ENCODE peak calls at places on chromosomes 16 and 17, in four cellular contexts. L is OCI-LY7, W is ovary, Z is cardiac muscle cell. R is an unnamed sample.
A peak's percentile ranks its signal among the peaks of the same experiment; 100 is the strongest.

GRCh38 chr16:83365166-83365565 is 442.6 kb upstream of the HSBP1 start:
- DNase-seq in Z (peak; percentile 19), W (no peak), L (no peak), R (no peak)

GRCh38 chr17:49913226-49914095 is 55.5 kb upstream of the DLX4 start:
- DNase-seq in L (no peak), Z (peak; percentile 20), W (no peak), R (no peak)

GRCh38 chr16:77738706-77739105 is 16.4 kb downstream of the NUDT7 start:
- DNase-seq in L (no peak), W (no peak), Z (no peak), R (no peak)

GRCh38 chr16:2297506-2297860 is 29.6 kb upstream of the RNPS1 start:
- DNase-seq in Z (no peak), L (no peak), W (no peak), R (no peak)

GRCh38 chr17:77266891-77267341 is 126.1 kb downstream of the SEC14L1 start:
- DNase-seq in L (peak; percentile 58), Z (peak; percentile 64), W (no peak), R (no peak)

GRCh38 chr16:88289549-88290344 is 93.0 kb upstream of the ZNF469 start:
- DNase-seq in Z (no peak), L (no peak), W (no peak), R (no peak)

GRCh38 chr17:61862975-61863800 is at the start of gene BRIP1:
- DNase-seq in Z (peak; percentile 96), L (peak; percentile 96), W (peak; percentile 85), R (peak; percentile 99)

GRCh38 chr17:42067371-42068180 is 17.2 kb upstream of the C17orf113 start:
- DNase-seq in W (peak; percentile 80), L (peak; percentile 72), Z (peak; percentile 56), R (peak; percentile 58)

GRCh38 chr16:51051671-51052070 is 99.4 kb downstream of the SALL1 start:
- DNase-seq in W (no peak), Z (no peak), L (no peak), R (no peak)

GRCh38 chr16:28543072-28543471 is 4.3 kb upstream of the NUPR1 start:
- DNase-seq in L (peak; percentile 6), W (no peak), Z (no peak), R (peak; percentile 94)

GRCh38 chr16:25108054-25108453 is 3.5 kb upstream of the LCMT1 start:
- DNase-seq in W (no peak), L (peak; percentile 73), Z (no peak), R (no peak)

GRCh38 chr16:30875881-30876791 is 17.7 kb downstream of the BCL7C start:
- DNase-seq in Z (peak; percentile 24), W (no peak), L (peak; percentile 80), R (peak; percentile 83)

GRCh38 chr16:2019919-2020831 is 590 bp downstream of the NPW start:
- DNase-seq in L (no peak), Z (no peak), W (peak; percentile 22), R (no peak)

GRCh38 chr16:19432429-19432828 is 14.7 kb downstream of the TMC5 start:
- DNase-seq in W (no peak), Z (no peak), L (no peak), R (peak; percentile 97)

GRCh38 chr17:19403021-19403420 is 8.0 kb upstream of the RNF112 start:
- DNase-seq in W (no peak), L (no peak), Z (no peak), R (no peak)

GRCh38 chr17:44820631-44821196 is 9.4 kb downstream of the GJC1 start:
- DNase-seq in L (no peak), Z (peak; percentile 76), W (no peak), R (no peak)

GRCh38 chr17:68288375-68288774 is 2.6 kb downstream of the SLC16A6 start:
- DNase-seq in Z (peak; percentile 47), L (peak; percentile 93), W (no peak), R (no peak)

GRCh38 chr17:14337596-14338079 is 36.8 kb downstream of the HS3ST3B1 start:
- DNase-seq in W (no peak), Z (no peak), L (no peak), R (no peak)

DNA sequence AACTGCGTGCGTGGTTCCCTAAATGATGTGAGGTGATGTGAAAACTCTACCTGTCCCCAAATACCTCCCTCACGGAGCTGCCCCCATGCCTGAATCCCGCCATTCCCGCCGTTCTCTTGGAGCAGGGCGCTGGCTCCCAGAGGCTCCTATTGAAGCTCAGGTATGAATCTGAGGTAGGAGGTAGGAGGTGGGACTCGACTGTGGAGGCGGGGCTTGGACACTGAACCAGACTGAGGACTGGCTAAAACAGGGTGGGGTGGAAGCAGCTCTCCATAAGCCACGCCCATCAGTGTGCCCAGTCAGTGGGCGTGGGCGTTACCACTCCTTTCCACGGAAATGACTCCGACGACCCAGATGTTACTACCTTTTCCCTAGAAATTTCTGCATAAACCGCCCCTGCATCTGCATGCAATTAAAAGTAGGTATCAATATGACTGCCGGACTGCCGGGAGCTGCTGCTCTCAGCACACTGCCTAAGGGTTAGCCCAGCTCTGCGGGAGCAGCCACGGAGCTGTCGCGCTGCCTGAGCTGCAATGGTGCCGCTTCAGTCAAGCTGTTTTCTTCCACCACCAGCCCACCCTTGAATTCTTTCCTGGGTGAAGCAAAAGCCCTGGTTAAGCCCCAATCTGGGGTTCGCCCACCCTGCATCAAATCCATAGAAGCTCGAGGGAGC is 41.0 kb downstream of the FOXL1 start:
- DNase-seq in W (no peak), Z (no peak), L (no peak), R (no peak)
- H3K4me3 ChIP-seq in W (no peak overlapping the region), Z (no peak overlapping the region), L (no peak overlapping the region), R (no peak overlapping the region)

DNA sequence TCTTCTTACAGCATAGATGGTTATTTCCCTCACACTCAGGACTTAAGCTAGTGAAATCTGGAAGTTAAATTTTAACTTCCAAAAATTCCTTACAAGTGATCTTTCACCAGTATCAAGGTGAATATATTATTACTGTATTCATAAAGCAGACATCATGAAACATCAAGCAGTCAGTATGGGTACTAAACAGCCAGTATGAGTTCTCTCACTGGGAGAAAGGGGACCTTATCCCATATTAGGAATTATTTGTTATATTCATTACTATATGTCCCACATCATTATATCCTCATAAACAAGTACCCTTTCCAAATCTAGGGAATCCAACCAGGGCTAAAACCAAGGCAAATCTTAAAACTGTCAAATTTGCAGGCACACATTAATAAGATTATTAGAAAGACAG is 15.3 kb downstream of the NUFIP2 start:
- DNase-seq in W (no peak), Z (no peak), L (no peak), R (no peak)
- H3K36me3 ChIP-seq in W (no peaks in the 10 kb centered on the region), Z (peaks cover 19% of the 10 kb centered on the region), L (peaks cover 100% of the 10 kb centered on the region), R (peaks cover 15% of the 10 kb centered on the region)

GRCh38 chr16:53773150-53773846 is 69.3 kb downstream of the FTO start:
- DNase-seq in L (peak; percentile 16), W (no peak), Z (peak; percentile 87), R (peak; percentile 94)

GRCh38 chr16:53775821-53776431 is 72.0 kb downstream of the FTO start:
- DNase-seq in Z (peak; percentile 97), W (no peak), L (no peak), R (no peak)

GRCh38 chr16:53771655-53772497 is 67.9 kb downstream of the FTO start:
- DNase-seq in L (peak; percentile 7), Z (peak; percentile 51), W (no peak), R (peak; percentile 40)

GRCh38 chr16:53775106-53775820 is 71.3 kb downstream of the FTO start:
- DNase-seq in L (no peak), Z (no peak), W (no peak), R (peak; percentile 43)

DNA sequence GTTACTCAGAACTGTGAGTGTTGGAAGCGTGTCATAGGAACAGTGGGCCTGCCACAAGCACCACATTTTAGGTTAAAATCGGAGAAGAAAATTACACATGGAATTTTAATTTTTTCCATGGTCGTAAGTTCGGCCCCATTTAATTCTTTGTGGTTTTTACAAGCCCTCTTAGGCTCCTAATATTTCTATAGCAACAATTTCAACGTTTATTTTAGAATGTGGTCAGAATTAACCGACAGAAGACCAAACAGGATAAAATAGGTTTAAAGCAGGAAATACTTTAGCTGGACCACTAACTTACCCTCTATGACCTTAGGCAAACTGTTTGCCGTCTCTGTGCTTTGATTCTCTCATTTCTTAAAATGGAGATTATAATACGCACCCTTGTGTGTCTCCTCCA is 69.9 kb downstream of the FTO start:
- DNase-seq in W (no peak), Z (no peak), L (no peak), R (no peak)
- H3K4me3 ChIP-seq in W (no peak overlapping the region), Z (no peak overlapping the region), L (no peak overlapping the region), R (no peak overlapping the region)

GRCh38 chr17:47966079-47966519 is 4.8 kb upstream of the CDK5RAP3 start:
- DNase-seq in W (no peak), L (no peak), Z (no peak), R (peak; percentile 99)
- H3K36me3 ChIP-seq in W (no peaks in the 10 kb centered on the region), L (no peaks in the 10 kb centered on the region), Z (no peaks in the 10 kb centered on the region), R (no peaks in the 10 kb centered on the region)

GRCh38 chr17:63338272-63338671 is 107.8 kb downstream of the CYB561 start:
- DNase-seq in L (no peak), W (no peak), Z (no peak), R (no peak)
- H3K4me3 ChIP-seq in L (no peak overlapping the region), W (no peak overlapping the region), Z (no peak overlapping the region), R (no peak overlapping the region)

DNA sequence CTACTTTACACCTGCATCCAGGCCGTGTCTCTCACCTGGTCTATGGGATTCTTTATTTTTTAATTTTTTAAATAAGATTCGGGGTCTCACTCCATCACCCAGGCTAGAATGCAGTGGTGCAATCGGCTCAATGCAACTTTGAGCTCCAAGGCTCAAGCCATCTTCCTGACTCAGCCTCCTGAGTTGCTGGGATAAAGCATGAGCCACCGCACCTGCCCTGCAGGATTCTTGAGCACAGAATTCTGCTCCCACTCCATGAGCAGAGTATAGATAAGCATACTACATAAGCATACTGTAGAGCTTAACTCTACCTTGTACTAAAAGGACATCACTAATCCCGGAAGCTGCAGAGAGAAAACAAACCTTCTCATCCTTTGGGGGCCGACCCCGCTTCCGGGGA is 15.5 kb downstream of the GLYR1 start:
- DNase-seq in L (no peak), W (no peak), Z (no peak), R (no peak)
- H3K36me3 ChIP-seq in L (peaks cover 92% of the 10 kb centered on the region), W (no peaks in the 10 kb centered on the region), Z (peaks cover 28% of the 10 kb centered on the region), R (peaks cover 13% of the 10 kb centered on the region)

DNA sequence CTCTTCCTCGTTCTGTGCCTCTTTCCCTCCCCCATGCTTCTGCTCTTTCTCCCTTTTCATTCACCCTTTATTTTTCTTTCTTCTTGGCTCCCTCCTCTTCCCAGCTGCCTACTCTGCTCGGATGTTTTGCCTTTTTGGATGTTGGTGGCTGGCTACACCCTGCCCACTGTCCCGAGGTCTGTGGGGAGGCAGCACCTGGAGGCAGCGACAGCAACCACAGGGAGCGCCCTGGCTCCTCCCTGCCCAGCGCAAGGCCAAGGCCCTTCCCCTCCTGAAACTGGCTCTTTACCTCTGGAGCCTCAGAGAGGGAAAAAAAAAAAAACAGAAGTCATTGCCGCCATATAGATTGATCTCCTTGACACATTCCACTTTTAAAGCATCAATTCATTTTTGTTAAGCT is 20.1 kb downstream of the CLUAP1 start:
- DNase-seq in Z (no peak), L (no peak), W (no peak), R (no peak)
- H3K4me3 ChIP-seq in Z (no peak overlapping the region), L (no peak overlapping the region), W (no peak overlapping the region), R (no peak overlapping the region)

GRCh38 chr16:84461029-84461415 is 43.4 kb downstream of the MEAK7 start:
- DNase-seq in W (no peak), Z (no peak), L (no peak), R (no peak)
- H3K36me3 ChIP-seq in W (no peaks in the 10 kb centered on the region), Z (no peaks in the 10 kb centered on the region), L (no peaks in the 10 kb centered on the region), R (peaks cover 11% of the 10 kb centered on the region)